ENCODE peak calls at places on chromosomes 13 and 19, in ten cellular contexts. G is psoas muscle; Z is adipocyte; C is brain microvascular endothelial cell; D is GM13977; L is B cell; Y is body of pancreas; I is type B pancreatic cell; M is Calu3; E is naive thymus-derived CD4-positive, alpha-beta T cell. X is an unnamed sample.
A peak's percentile ranks its signal among the peaks of the same experiment; 100 is the strongest.

GRCh38 chr13:76239031-76239680 is 603.0 kb downstream of the LMO7 start:
- DNase-seq in I (no peak), L (no peak), G (no peak), Y (no peak), M (no peak), E (no peak), C (no peak), Z (peak; percentile 61), D (no peak), X (no peak)

GRCh38 chr13:21309542-21310172 is 133.2 kb downstream of the MRPL57 start:
- DNase-seq in E (no peak), Z (no peak), L (no peak), M (no peak), Y (no peak), D (no peak), G (no peak), C (no peak), I (no peak), X (no peak)

GRCh38 chr19:1618157-1619093 is 13.2 kb upstream of the UQCR11 start:
- DNase-seq in C (no peak), Y (peak; percentile 66), E (no peak), I (no peak), G (no peak), L (peak; percentile 52), D (peak; percentile 84), Z (peak; percentile 26), M (peak; percentile 58), X (peak; percentile 29)

GRCh38 chr13:25175026-25175425 is 2.9 kb upstream of the AMER2 start:
- DNase-seq in Y (no peak), C (no peak), E (no peak), M (no peak), I (no peak), D (no peak), Z (no peak), L (no peak), G (no peak), X (no peak)

GRCh38 chr19:8069116-8069973 is 16.8 kb downstream of the CCL25 start:
- DNase-seq in C (no peak), Z (no peak), L (no peak), G (no peak), Y (no peak), D (no peak), I (no peak), M (no peak), E (no peak), X (no peak)

GRCh38 chr13:107351305-107351704 is 783.4 kb upstream of the ARGLU1 start:
- DNase-seq in D (no peak), G (no peak), Y (no peak), I (no peak), E (no peak), Z (no peak), C (peak; percentile 58), M (no peak), L (no peak), X (no peak)

GRCh38 chr13:28161370-28161769 is 23.0 kb downstream of the PAN3 start:
- DNase-seq in I (no peak), G (no peak), Y (no peak), M (no peak), E (no peak), C (no peak), L (no peak), Z (peak; percentile 29), D (no peak), X (no peak)

GRCh38 chr19:29521291-29522075 is 4.3 kb upstream of the VSTM2B start:
- DNase-seq in M (no peak), E (no peak), Z (no peak), L (no peak), Y (no peak), C (no peak), G (no peak), D (no peak), I (no peak), X (no peak)

GRCh38 chr19:56759531-56759930 is 81.0 kb downstream of the PEG3 start:
- DNase-seq in L (no peak), M (no peak), C (no peak), I (no peak), E (no peak), Z (no peak), D (no peak), Y (no peak), G (no peak), X (no peak)

GRCh38 chr13:23159205-23159586 is 21.6 kb upstream of the SGCG start:
- DNase-seq in M (peak; percentile 30), D (peak; percentile 61), G (peak; percentile 65), Y (no peak), E (no peak), I (no peak), Z (peak; percentile 16), L (no peak), C (peak; percentile 39), X (no peak)

GRCh38 chr13:53250272-53250875 is 221.8 kb downstream of the OLFM4 start:
- DNase-seq in Y (peak; percentile 22), G (no peak), L (no peak), Z (peak; percentile 88), E (no peak), C (peak; percentile 52), M (peak; percentile 44), D (peak; percentile 40), I (no peak), X (peak; percentile 56)

GRCh38 chr19:3497757-3498515 is 2.5 kb downstream of the DOHH start:
- DNase-seq in C (no peak), M (no peak), G (no peak), L (no peak), Y (no peak), E (no peak), D (no peak), I (no peak), Z (no peak), X (no peak)

GRCh38 chr13:35882722-35883497 is 248.3 kb downstream of the DCLK1 start:
- DNase-seq in L (no peak), G (no peak), E (no peak), Z (peak; percentile 46), I (no peak), Y (no peak), M (no peak), C (peak; percentile 45), D (no peak), X (no peak)

GRCh38 chr13:112912726-112913440 is 56.1 kb upstream of the MCF2L start:
- DNase-seq in E (no peak), D (no peak), L (no peak), G (no peak), I (no peak), Y (no peak), Z (no peak), C (no peak), M (no peak), X (no peak)

GRCh38 chr19:41795031-41795461 is 1.3 kb upstream of the CEACAM3 start:
- DNase-seq in L (peak; percentile 67), M (peak; percentile 76), D (no peak), I (no peak), C (peak; percentile 51), Y (peak; percentile 69), Z (peak; percentile 67), G (no peak), E (peak; percentile 29), X (peak; percentile 38)

GRCh38 chr13:43878897-43879322 is 630 bp downstream of the CCDC122 start:
- DNase-seq in M (peak; percentile 33), G (peak; percentile 88), C (peak; percentile 77), I (no peak), D (peak; percentile 38), Y (peak; percentile 75), E (no peak), L (no peak), Z (peak; percentile 91), X (no peak)